ENCODE peak calls at places on chromosomes 7 and 10, in eight cellular contexts. One of them, this sample, is unnamed. For H3K4me1 and H3K36me3, the result is how much of the 10 kb centered on the place peaks cover.

GRCh38 chr7:5320391-5320790 is 37.6 kb downstream of the SLC29A4 start:
- DNase-seq in tibial artery: no peak
- DNase-seq in SJSA1: no peak
- DNase-seq in heart left ventricle: no peak
- DNase-seq in heart right ventricle: no peak
- DNase-seq in CD4-positive, CD25-positive, alpha-beta regulatory T cell: no peak
- DNase-seq in hepatocyte: no peak
- DNase-seq in ovary: no peak
- DNase-seq in this sample: no peak

GRCh38 chr7:140433396-140433795 is 29.5 kb downstream of the RAB19 start:
- DNase-seq in tibial artery: no peak
- DNase-seq in SJSA1: no peak
- DNase-seq in heart left ventricle: no peak
- DNase-seq in heart right ventricle: no peak
- DNase-seq in CD4-positive, CD25-positive, alpha-beta regulatory T cell: no peak
- DNase-seq in hepatocyte: no peak
- DNase-seq in ovary: no peak
- DNase-seq in this sample: no peak

GRCh38 chr7:45456747-45457146 is 117.4 kb upstream of the ADCY1 start:
- DNase-seq in tibial artery: no peak
- DNase-seq in SJSA1: no peak
- DNase-seq in heart left ventricle: no peak
- DNase-seq in heart right ventricle: no peak
- DNase-seq in CD4-positive, CD25-positive, alpha-beta regulatory T cell: no peak
- DNase-seq in hepatocyte: no peak
- DNase-seq in ovary: no peak
- DNase-seq in this sample: no peak

GRCh38 chr10:81882011-81882410 is 7.0 kb downstream of the NRG3 start:
- DNase-seq in tibial artery: no peak
- DNase-seq in SJSA1: no peak
- DNase-seq in heart left ventricle: no peak
- DNase-seq in heart right ventricle: no peak
- DNase-seq in CD4-positive, CD25-positive, alpha-beta regulatory T cell: no peak
- DNase-seq in hepatocyte: no peak
- DNase-seq in ovary: no peak
- DNase-seq in this sample: no peak

GRCh38 chr7:7157177-7157886 is 25.0 kb upstream of the C1GALT1 start:
- DNase-seq in tibial artery: no peak
- DNase-seq in SJSA1: peak
- DNase-seq in heart left ventricle: no peak
- DNase-seq in heart right ventricle: no peak
- DNase-seq in CD4-positive, CD25-positive, alpha-beta regulatory T cell: peak
- DNase-seq in hepatocyte: no peak
- DNase-seq in ovary: no peak
- DNase-seq in this sample: peak

GRCh38 chr10:84296071-84296981 is 32.1 kb upstream of the CCSER2 start:
- DNase-seq in tibial artery: no peak
- DNase-seq in SJSA1: peak
- DNase-seq in heart left ventricle: no peak
- DNase-seq in heart right ventricle: peak
- DNase-seq in CD4-positive, CD25-positive, alpha-beta regulatory T cell: no peak
- DNase-seq in hepatocyte: no peak
- DNase-seq in ovary: no peak
- DNase-seq in this sample: no peak

GRCh38 chr10:103854265-103854686 is 1.1 kb downstream of the SH3PXD2A start:
- DNase-seq in tibial artery: peak
- DNase-seq in SJSA1: no peak
- DNase-seq in heart left ventricle: no peak
- DNase-seq in heart right ventricle: peak
- DNase-seq in CD4-positive, CD25-positive, alpha-beta regulatory T cell: no peak
- DNase-seq in hepatocyte: peak
- DNase-seq in ovary: peak
- DNase-seq in this sample: peak

GRCh38 chr7:107573537-107573936 is 6.5 kb upstream of the BCAP29 start:
- DNase-seq in tibial artery: no peak
- DNase-seq in SJSA1: no peak
- DNase-seq in heart left ventricle: no peak
- DNase-seq in heart right ventricle: no peak
- DNase-seq in CD4-positive, CD25-positive, alpha-beta regulatory T cell: no peak
- DNase-seq in hepatocyte: no peak
- DNase-seq in ovary: no peak
- DNase-seq in this sample: no peak

GRCh38 chr10:30813872-30814471 is 184.4 kb upstream of the LYZL2 start:
- DNase-seq in tibial artery: peak
- DNase-seq in SJSA1: peak
- DNase-seq in heart left ventricle: no peak
- DNase-seq in heart right ventricle: no peak
- DNase-seq in CD4-positive, CD25-positive, alpha-beta regulatory T cell: no peak
- DNase-seq in hepatocyte: peak
- DNase-seq in ovary: no peak
- DNase-seq in this sample: no peak

GRCh38 chr7:151895008-151895661 is 18.2 kb upstream of the PRKAG2 start:
- DNase-seq in tibial artery: peak
- DNase-seq in SJSA1: no peak
- DNase-seq in heart left ventricle: no peak
- DNase-seq in heart right ventricle: no peak
- DNase-seq in CD4-positive, CD25-positive, alpha-beta regulatory T cell: no peak
- DNase-seq in hepatocyte: no peak
- DNase-seq in ovary: no peak
- DNase-seq in this sample: no peak

GRCh38 chr10:326894-327635 is 191.8 kb downstream of the ZMYND11 start:
- DNase-seq in tibial artery: no peak
- DNase-seq in SJSA1: no peak
- DNase-seq in heart left ventricle: no peak
- DNase-seq in heart right ventricle: no peak
- DNase-seq in CD4-positive, CD25-positive, alpha-beta regulatory T cell: no peak
- DNase-seq in hepatocyte: no peak
- DNase-seq in ovary: no peak
- DNase-seq in this sample: no peak
- H3K4me1 ChIP-seq in tibial artery: under half
- H3K4me1 ChIP-seq in SJSA1: under half
- H3K4me1 ChIP-seq in heart left ventricle: under half
- H3K4me1 ChIP-seq in heart right ventricle: under half
- H3K4me1 ChIP-seq in CD4-positive, CD25-positive, alpha-beta regulatory T cell: under half
- H3K4me1 ChIP-seq in hepatocyte: under half
- H3K4me1 ChIP-seq in ovary: under half
- H3K4me1 ChIP-seq in this sample: under half

DNA sequence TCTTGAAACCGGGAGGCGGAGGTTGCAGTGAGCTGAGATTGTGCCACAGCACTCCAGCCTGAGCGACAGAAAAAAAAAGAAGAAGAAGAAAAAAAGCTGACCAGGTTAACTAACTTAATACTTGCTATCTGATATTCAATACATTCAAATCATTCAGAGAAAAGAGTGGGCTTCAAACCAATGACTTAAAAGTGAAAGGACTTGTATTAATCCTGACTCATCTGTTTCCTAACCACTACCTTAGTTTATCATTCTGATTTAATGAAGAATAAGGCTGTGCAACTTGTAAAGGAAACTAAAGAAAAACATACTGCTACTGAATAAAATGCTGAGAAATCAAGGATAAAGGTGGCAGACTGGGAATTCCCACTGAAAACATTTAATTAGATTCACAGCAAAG is 128.4 kb downstream of the NRBF2 start:
- DNase-seq in tibial artery: no peak
- DNase-seq in SJSA1: no peak
- DNase-seq in heart left ventricle: no peak
- DNase-seq in heart right ventricle: no peak
- DNase-seq in CD4-positive, CD25-positive, alpha-beta regulatory T cell: no peak
- DNase-seq in hepatocyte: no peak
- DNase-seq in ovary: no peak
- DNase-seq in this sample: no peak
- H3K36me3 ChIP-seq in tibial artery: under half
- H3K36me3 ChIP-seq in SJSA1: under half
- H3K36me3 ChIP-seq in heart left ventricle: under half
- H3K36me3 ChIP-seq in heart right ventricle: under half
- H3K36me3 ChIP-seq in CD4-positive, CD25-positive, alpha-beta regulatory T cell: under half
- H3K36me3 ChIP-seq in hepatocyte: under half
- H3K36me3 ChIP-seq in ovary: under half
- H3K36me3 ChIP-seq in this sample: under half

DNA sequence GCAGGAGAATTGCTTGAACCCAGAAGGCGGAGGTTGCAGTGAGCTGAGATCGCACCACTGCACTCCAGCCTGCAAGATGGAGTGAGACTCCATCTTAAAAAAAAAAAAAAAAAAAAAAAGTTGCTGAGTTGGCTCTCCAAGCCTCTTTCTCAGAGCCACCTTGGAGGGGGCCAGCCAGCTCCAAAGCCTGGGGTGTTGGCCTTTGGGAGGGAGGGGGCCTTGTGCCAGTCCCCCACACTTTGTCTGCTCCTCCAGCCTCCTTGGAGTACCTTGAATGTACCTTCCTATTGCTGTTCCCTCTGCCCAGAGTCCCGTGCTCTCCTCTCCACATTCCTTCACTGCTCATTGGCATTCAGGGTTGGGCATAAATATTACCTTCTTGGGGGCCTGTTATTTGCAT is 62.4 kb downstream of the GRK5 start:
- DNase-seq in tibial artery: peak
- DNase-seq in SJSA1: no peak
- DNase-seq in heart left ventricle: no peak
- DNase-seq in heart right ventricle: no peak
- DNase-seq in CD4-positive, CD25-positive, alpha-beta regulatory T cell: no peak
- DNase-seq in hepatocyte: no peak
- DNase-seq in ovary: no peak
- DNase-seq in this sample: no peak
- H3K4me1 ChIP-seq in tibial artery: under half
- H3K4me1 ChIP-seq in SJSA1: half or more
- H3K4me1 ChIP-seq in heart left ventricle: half or more
- H3K4me1 ChIP-seq in heart right ventricle: under half
- H3K4me1 ChIP-seq in CD4-positive, CD25-positive, alpha-beta regulatory T cell: half or more
- H3K4me1 ChIP-seq in hepatocyte: under half
- H3K4me1 ChIP-seq in ovary: under half
- H3K4me1 ChIP-seq in this sample: under half

DNA sequence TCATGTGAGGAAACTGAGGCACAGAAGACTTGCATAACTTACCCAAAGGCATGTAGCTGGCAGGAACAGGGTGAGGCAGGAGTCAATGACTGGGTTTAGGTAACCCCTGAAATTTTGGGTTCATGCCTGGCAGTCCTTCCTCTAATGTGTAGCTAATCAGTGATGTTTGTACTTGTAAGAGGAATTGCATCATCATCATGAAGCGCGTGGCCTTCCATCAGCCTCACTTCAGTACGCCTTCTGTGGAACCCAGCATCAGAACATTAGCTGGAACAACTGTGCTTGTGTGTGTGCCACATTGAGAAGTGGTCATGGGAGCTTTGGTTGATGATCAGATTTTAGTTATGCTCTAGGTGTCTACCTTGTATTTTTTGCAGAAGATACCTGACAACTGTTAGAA is 18.2 kb upstream of the STMP1 start:
- DNase-seq in tibial artery: no peak
- DNase-seq in SJSA1: no peak
- DNase-seq in heart left ventricle: no peak
- DNase-seq in heart right ventricle: no peak
- DNase-seq in CD4-positive, CD25-positive, alpha-beta regulatory T cell: no peak
- DNase-seq in hepatocyte: no peak
- DNase-seq in ovary: no peak
- DNase-seq in this sample: no peak
- H3K36me3 ChIP-seq in tibial artery: under half
- H3K36me3 ChIP-seq in SJSA1: half or more
- H3K36me3 ChIP-seq in heart left ventricle: half or more
- H3K36me3 ChIP-seq in heart right ventricle: half or more
- H3K36me3 ChIP-seq in CD4-positive, CD25-positive, alpha-beta regulatory T cell: half or more
- H3K36me3 ChIP-seq in hepatocyte: under half
- H3K36me3 ChIP-seq in ovary: under half
- H3K36me3 ChIP-seq in this sample: under half

GRCh38 chr10:32941357-32941756 is 16.7 kb downstream of the ITGB1 start:
- DNase-seq in tibial artery: no peak
- DNase-seq in SJSA1: no peak
- DNase-seq in heart left ventricle: no peak
- DNase-seq in heart right ventricle: no peak
- DNase-seq in CD4-positive, CD25-positive, alpha-beta regulatory T cell: no peak
- DNase-seq in hepatocyte: no peak
- DNase-seq in ovary: no peak
- DNase-seq in this sample: no peak

GRCh38 chr10:32943395-32943794 is 14.6 kb downstream of the ITGB1 start:
- DNase-seq in tibial artery: no peak
- DNase-seq in SJSA1: no peak
- DNase-seq in heart left ventricle: no peak
- DNase-seq in heart right ventricle: no peak
- DNase-seq in CD4-positive, CD25-positive, alpha-beta regulatory T cell: no peak
- DNase-seq in hepatocyte: no peak
- DNase-seq in ovary: no peak
- DNase-seq in this sample: no peak

GRCh38 chr10:32942081-32942480 is 15.9 kb downstream of the ITGB1 start:
- DNase-seq in tibial artery: no peak
- DNase-seq in SJSA1: no peak
- DNase-seq in heart left ventricle: no peak
- DNase-seq in heart right ventricle: no peak
- DNase-seq in CD4-positive, CD25-positive, alpha-beta regulatory T cell: no peak
- DNase-seq in hepatocyte: no peak
- DNase-seq in ovary: no peak
- DNase-seq in this sample: no peak

GRCh38 chr10:32946108-32946507 is 11.9 kb downstream of the ITGB1 start:
- DNase-seq in tibial artery: no peak
- DNase-seq in SJSA1: no peak
- DNase-seq in heart left ventricle: no peak
- DNase-seq in heart right ventricle: no peak
- DNase-seq in CD4-positive, CD25-positive, alpha-beta regulatory T cell: no peak
- DNase-seq in hepatocyte: no peak
- DNase-seq in ovary: no peak
- DNase-seq in this sample: no peak

DNA sequence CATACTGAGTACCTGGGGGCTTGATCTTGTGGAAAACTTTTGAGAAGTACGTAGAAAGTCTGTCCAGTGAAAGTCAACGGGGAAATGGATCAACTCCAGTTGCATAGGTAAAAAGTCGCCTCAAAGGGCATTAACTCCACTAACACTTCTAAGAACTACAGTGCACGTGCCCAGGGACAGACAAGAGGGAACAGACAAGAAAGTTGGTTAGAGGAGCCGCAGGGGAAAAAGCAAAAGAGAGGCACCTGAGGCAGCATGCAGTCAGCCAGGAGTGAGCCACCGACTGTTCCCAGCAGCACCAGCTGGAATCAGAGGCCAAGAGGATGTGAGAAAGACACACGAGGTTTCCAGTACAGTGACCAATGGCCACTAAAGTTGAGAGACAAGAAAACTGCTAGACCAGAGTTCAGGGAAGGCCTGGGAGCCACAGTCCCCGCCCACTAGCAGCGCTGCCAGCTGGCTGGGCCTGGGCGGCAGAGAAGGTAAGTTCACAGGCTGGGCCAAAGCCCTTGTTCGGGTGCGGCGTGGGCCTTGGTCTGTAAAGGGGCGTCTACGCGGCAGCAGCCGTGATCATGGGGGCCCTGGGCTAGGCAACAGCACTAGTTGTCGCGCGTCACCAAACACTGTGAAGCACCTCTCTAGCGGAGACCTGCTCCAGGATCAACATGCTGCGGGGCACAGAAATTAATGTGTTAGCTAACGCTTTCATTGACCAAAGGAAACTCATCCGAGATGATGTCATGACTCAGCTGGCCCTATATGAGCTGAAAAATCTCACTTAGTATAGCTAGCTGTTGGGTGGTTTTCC is 14.0 kb downstream of the ITGB1 start:
- DNase-seq in tibial artery: no peak
- DNase-seq in SJSA1: no peak
- DNase-seq in heart left ventricle: peak
- DNase-seq in heart right ventricle: no peak
- DNase-seq in CD4-positive, CD25-positive, alpha-beta regulatory T cell: no peak
- DNase-seq in hepatocyte: no peak
- DNase-seq in ovary: no peak
- DNase-seq in this sample: no peak
- H3K4me1 ChIP-seq in tibial artery: under half
- H3K4me1 ChIP-seq in SJSA1: under half
- H3K4me1 ChIP-seq in heart left ventricle: half or more
- H3K4me1 ChIP-seq in heart right ventricle: under half
- H3K4me1 ChIP-seq in CD4-positive, CD25-positive, alpha-beta regulatory T cell: half or more
- H3K4me1 ChIP-seq in hepatocyte: under half
- H3K4me1 ChIP-seq in ovary: under half
- H3K4me1 ChIP-seq in this sample: under half

GRCh38 chr10:61942997-61943457 is 41.5 kb downstream of the ARID5B start:
- DNase-seq in tibial artery: no peak
- DNase-seq in SJSA1: peak
- DNase-seq in heart left ventricle: no peak
- DNase-seq in heart right ventricle: no peak
- DNase-seq in CD4-positive, CD25-positive, alpha-beta regulatory T cell: no peak
- DNase-seq in hepatocyte: no peak
- DNase-seq in ovary: no peak
- DNase-seq in this sample: no peak
- H3K36me3 ChIP-seq in tibial artery: under half
- H3K36me3 ChIP-seq in SJSA1: half or more
- H3K36me3 ChIP-seq in heart left ventricle: under half
- H3K36me3 ChIP-seq in heart right ventricle: under half
- H3K36me3 ChIP-seq in CD4-positive, CD25-positive, alpha-beta regulatory T cell: under half
- H3K36me3 ChIP-seq in hepatocyte: under half
- H3K36me3 ChIP-seq in ovary: under half
- H3K36me3 ChIP-seq in this sample: under half

This sample was measured in naive thymus-derived CD4-positive, alpha-beta T cell.